ENCODE peak calls at places on chromosomes 6 and 20, in six cellular contexts. G is astrocyte, M is lower lobe of right lung, B is uterus, W is BJ, F is upper lobe of left lung. Q is an unnamed sample.

GRCh38 chr6:143733500-143733899 is 55.7 kb downstream of the PHACTR2 start:
- DNase-seq in G (no peak), M (no peak), B (no peak), W (no peak), F (no peak), Q (no peak)

GRCh38 chr6:75118925-75119515 is 86.8 kb downstream of the COL12A1 start:
- DNase-seq in G (no peak), M (no peak), B (no peak), W (no peak), F (no peak), Q (no peak)

GRCh38 chr6:84462697-84463096 is 235.3 kb upstream of the CEP162 start:
- DNase-seq in G (peak; percentile 73), M (no peak), B (no peak), W (peak; percentile 65), F (no peak), Q (no peak)

GRCh38 chr20:58519940-58520712 is 4.9 kb upstream of the APCDD1L start:
- DNase-seq in G (no peak), M (no peak), B (no peak), W (no peak), F (no peak), Q (no peak)

GRCh38 chr6:113634352-113635163 is 222.6 kb upstream of the MARCKS start:
- DNase-seq in G (peak; percentile 79), M (no peak), B (no peak), W (no peak), F (no peak), Q (no peak)

GRCh38 chr6:166313255-166314070 is 5.3 kb upstream of the PRR18 start:
- DNase-seq in G (peak; percentile 11), M (no peak), B (no peak), W (no peak), F (peak; percentile 46), Q (no peak)

GRCh38 chr6:146358341-146359046 is 185.1 kb upstream of the RAB32 start:
- DNase-seq in G (peak; percentile 71), M (no peak), B (no peak), W (peak; percentile 22), F (no peak), Q (no peak)

GRCh38 chr6:143999406-143999805 is 8.7 kb downstream of the PLAGL1 start:
- DNase-seq in G (peak; percentile 90), M (no peak), B (no peak), W (no peak), F (no peak), Q (no peak)

GRCh38 chr6:43217351-43217750 is 11.9 kb downstream of the DNPH1 start:
- DNase-seq in G (no peak), M (no peak), B (no peak), W (no peak), F (peak; percentile 46), Q (no peak)
- H3K36me3 ChIP-seq in G (peaks cover 5% of the 10 kb centered on the region), M (peaks cover 59% of the 10 kb centered on the region), B (no peaks in the 10 kb centered on the region), W (peaks cover 19% of the 10 kb centered on the region), F (peaks cover 55% of the 10 kb centered on the region), Q (peaks cover 57% of the 10 kb centered on the region)

DNA sequence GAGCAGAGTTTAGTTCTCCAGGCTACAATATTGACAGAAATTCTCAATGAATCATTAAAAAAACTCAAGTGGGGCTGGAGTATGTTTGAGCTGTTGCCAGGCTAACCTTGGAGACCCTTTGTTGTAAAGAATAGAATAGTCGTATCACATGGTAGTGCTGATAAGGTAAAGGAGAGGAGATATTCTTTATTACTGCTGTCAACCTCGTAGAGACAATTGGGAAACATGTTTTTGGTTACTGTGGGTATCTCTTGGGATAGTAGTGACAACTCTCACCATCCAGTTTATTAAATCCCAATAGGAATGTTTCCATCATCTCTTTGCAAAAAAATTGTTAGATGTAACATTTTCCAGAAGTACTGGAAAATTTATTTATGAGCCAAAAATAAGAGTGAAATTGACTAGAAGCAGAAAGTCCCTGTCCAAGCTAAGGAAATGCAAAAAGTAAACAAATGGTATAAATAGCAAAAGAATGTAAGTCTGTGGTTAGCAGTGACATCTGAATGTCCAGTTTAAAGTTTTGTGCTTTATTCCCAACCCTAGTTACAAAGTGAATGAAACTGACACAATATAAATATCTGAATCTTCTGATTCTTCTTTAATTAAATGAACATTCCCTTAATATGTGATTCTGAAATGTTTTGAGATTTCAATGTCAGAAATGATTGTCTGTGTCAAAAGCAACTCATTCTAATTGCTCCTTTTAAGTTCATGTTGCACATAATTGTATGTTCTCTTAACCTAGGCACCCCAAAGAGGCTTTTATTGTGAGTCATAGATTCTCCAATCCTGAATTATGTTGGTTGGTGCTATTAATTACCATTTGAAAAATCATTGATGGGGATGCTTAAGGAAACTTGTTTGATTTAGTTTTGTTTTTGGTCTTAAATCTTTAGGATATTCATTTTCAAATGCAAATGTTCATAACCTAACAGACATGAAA is 829.4 kb upstream of the CITED2 start:
- DNase-seq in G (peak; percentile 52), M (no peak), B (no peak), W (peak; percentile 25), F (no peak), Q (no peak)
- H3K4me3 ChIP-seq in G (no peak overlapping the region), M (no peak overlapping the region), B (no peak overlapping the region), W (no peak overlapping the region), F (no peak overlapping the region), Q (no peak overlapping the region)

GRCh38 chr20:53079483-53079810 is 107.3 kb downstream of the TSHZ2 start:
- DNase-seq in G (no peak), M (no peak), B (no peak), W (no peak), F (no peak), Q (no peak)

GRCh38 chr20:53079883-53080282 is 107.7 kb downstream of the TSHZ2 start:
- DNase-seq in G (no peak), M (no peak), B (no peak), W (no peak), F (no peak), Q (no peak)

GRCh38 chr20:53078761-53079482 is 106.8 kb downstream of the TSHZ2 start:
- DNase-seq in G (peak; percentile 89), M (no peak), B (no peak), W (no peak), F (no peak), Q (no peak)

GRCh38 chr20:53080969-53081871 is 109.1 kb downstream of the TSHZ2 start:
- DNase-seq in G (peak; percentile 90), M (peak; percentile 48), B (no peak), W (no peak), F (peak; percentile 59), Q (no peak)

GRCh38 chr20:53080412-53080962 is 108.3 kb downstream of the TSHZ2 start:
- DNase-seq in G (no peak), M (no peak), B (no peak), W (no peak), F (no peak), Q (no peak)
- H3K27me3 ChIP-seq in G (no peaks in the 10 kb centered on the region), M (no peaks in the 10 kb centered on the region), B (no peaks in the 10 kb centered on the region), W (no peaks in the 10 kb centered on the region), F (no peaks in the 10 kb centered on the region), Q (no peaks in the 10 kb centered on the region)

DNA sequence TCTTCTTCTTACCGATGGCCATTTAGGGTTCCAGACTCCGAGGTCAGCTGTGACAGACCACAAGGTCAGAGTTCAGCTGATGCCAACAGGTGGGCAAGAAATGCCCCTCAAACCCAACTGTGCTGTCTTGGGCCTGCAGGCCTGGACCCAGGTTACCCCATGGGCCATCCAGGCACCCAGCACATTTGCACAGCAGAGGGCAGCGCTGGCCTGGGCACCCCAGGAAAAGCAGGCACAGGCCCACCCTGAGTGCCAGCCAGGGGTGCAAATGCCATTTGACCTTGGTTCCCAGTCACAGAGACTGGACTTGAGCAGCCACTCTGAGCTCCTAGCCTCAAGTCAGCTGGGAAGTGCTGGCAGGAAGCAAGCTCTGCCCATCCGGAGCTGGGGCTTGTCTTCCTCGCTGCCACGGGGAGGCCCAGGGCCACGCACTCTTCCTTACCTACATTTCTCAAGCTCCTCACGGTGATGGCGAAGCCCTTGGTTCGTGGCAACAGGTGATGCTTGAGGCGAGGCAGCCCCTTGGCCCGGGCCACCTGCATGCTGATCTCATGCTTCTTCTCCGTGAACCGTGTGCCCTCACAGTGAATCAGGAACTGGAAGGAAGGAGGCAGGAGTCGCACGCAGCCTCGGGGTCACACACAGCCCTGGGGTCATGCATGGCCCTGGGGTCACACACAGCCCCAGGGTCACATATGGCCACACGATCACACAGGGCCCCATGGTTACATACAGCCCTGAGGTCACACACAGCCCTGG is 120.8 kb downstream of the AGPAT4 start:
- DNase-seq in G (no peak), M (no peak), B (no peak), W (no peak), F (no peak), Q (no peak)
- H3K36me3 ChIP-seq in G (peaks cover 6% of the 10 kb centered on the region), M (peaks cover 14% of the 10 kb centered on the region), B (no peaks in the 10 kb centered on the region), W (peaks cover 1% of the 10 kb centered on the region), F (peaks cover 33% of the 10 kb centered on the region), Q (peaks cover 5% of the 10 kb centered on the region)

GRCh38 chr20:47359533-47360206 is 3.2 kb upstream of the ZMYND8 start:
- DNase-seq in G (no peak), M (no peak), B (no peak), W (no peak), F (no peak), Q (no peak)

GRCh38 chr20:47358052-47358671 is 1.7 kb upstream of the ZMYND8 start:
- DNase-seq in G (no peak), M (no peak), B (no peak), W (no peak), F (no peak), Q (no peak)

GRCh38 chr20:47360207-47360488 is 3.6 kb upstream of the ZMYND8 start:
- DNase-seq in G (no peak), M (no peak), B (peak; percentile 73), W (no peak), F (peak; percentile 77), Q (peak; percentile 85)

GRCh38 chr20:47357296-47358051 is 975 bp upstream of the ZMYND8 start:
- DNase-seq in G (peak; percentile 89), M (peak; percentile 94), B (peak; percentile 90), W (peak; percentile 67), F (peak; percentile 93), Q (peak; percentile 89)

GRCh38 chr20:47358672-47359532 is 2.4 kb upstream of the ZMYND8 start:
- DNase-seq in G (peak; percentile 90), M (peak; percentile 84), B (peak; percentile 88), W (peak; percentile 73), F (peak; percentile 91), Q (peak; percentile 60)
- H3K4me3 ChIP-seq in G (no peak overlapping the region), M (peak overlapping the region; percentile 36), B (no peak overlapping the region), W (no peak overlapping the region), F (no peak overlapping the region), Q (peak overlapping the region; percentile 41)

DNA sequence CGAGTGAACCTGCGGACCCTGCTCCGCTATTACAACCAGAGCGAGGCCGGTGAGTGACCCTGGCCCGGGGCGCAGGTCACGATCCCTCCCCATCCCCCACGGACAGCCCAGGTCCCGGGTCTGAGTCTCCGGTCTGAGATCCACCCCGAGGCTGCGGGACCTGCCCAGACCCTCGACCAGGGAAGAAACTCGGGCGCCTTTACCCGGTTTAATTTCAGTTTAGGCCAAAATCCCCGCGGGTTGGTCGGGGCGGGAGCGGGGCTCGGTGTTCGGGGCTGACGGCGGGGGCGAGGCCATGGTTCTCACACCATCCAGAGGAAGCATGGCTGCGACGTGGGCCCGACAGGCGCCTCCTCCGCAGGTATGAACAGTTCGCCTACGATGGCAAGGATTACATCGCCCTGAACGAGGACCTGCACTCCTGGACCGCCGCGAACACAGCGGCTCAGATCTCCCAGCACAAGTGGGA is 46.9 kb upstream of the TRIM26 start:
- DNase-seq in G (no peak), M (peak; percentile 53), B (no peak), W (no peak), F (no peak), Q (no peak)
- H3K27me3 ChIP-seq in G (no peaks in the 10 kb centered on the region), M (no peaks in the 10 kb centered on the region), B (no peaks in the 10 kb centered on the region), W (no peaks in the 10 kb centered on the region), F (no peaks in the 10 kb centered on the region), Q (no peaks in the 10 kb centered on the region)

GRCh38 chr6:85610182-85610895 is 16.7 kb upstream of the SNX14 start:
- DNase-seq in G (no peak), M (no peak), B (no peak), W (no peak), F (no peak), Q (no peak)
- H3K36me3 ChIP-seq in G (peaks cover 71% of the 10 kb centered on the region), M (peaks cover 88% of the 10 kb centered on the region), B (no peaks in the 10 kb centered on the region), W (peaks cover 6% of the 10 kb centered on the region), F (peaks cover 24% of the 10 kb centered on the region), Q (peaks cover 71% of the 10 kb centered on the region)

Q was measured in ascending aorta.